ENCODE peak calls at places on chromosomes 2 and 18, in seven cellular contexts. T is pancreas, P is left lung, X is stomach, V is mammary epithelial cell, L is Panc1, G is neuronal stem cell. E is an unnamed sample.
A peak's percentile ranks its signal among the peaks of the same experiment; 100 is the strongest.

GRCh38 chr2:160367887-160368286 is 125.7 kb downstream of the RBMS1 start:
- DNase-seq in T (no peak), P (no peak), X (no peak), V (peak; percentile 77), L (no peak), G (no peak), E (no peak)

GRCh38 chr18:1053654-1054315 is 149.1 kb downstream of the ADCYAP1 start:
- DNase-seq in T (no peak), P (no peak), X (no peak), V (no peak), L (no peak), G (no peak), E (no peak)

GRCh38 chr2:33091541-33092123 is 144.9 kb downstream of the LTBP1 start:
- DNase-seq in T (no peak), P (no peak), X (no peak), V (no peak), L (no peak), G (no peak), E (no peak)

GRCh38 chr2:190809876-190810525 is 70.6 kb upstream of the GLS start:
- DNase-seq in T (no peak), P (no peak), X (no peak), V (peak; percentile 86), L (no peak), G (no peak), E (no peak)

GRCh38 chr2:63009490-63009889 is 41.1 kb upstream of the OTX1 start:
- DNase-seq in T (no peak), P (no peak), X (no peak), V (no peak), L (no peak), G (no peak), E (no peak)

GRCh38 chr2:54983345-54984235 is 66.7 kb downstream of the RTN4 start:
- DNase-seq in T (no peak), P (no peak), X (no peak), V (peak; percentile 83), L (peak; percentile 33), G (no peak), E (no peak)

GRCh38 chr18:32930695-32931301 is 158.0 kb upstream of the KLHL14 start:
- DNase-seq in T (no peak), P (no peak), X (no peak), V (peak; percentile 27), L (no peak), G (peak; percentile 9), E (no peak)

GRCh38 chr18:50428531-50429206 is 53.8 kb downstream of the SKA1 start:
- DNase-seq in T (no peak), P (no peak), X (no peak), V (no peak), L (no peak), G (no peak), E (no peak)

GRCh38 chr2:54568876-54569298 is 112.8 kb downstream of the SPTBN1 start:
- DNase-seq in T (peak; percentile 64), P (no peak), X (peak; percentile 73), V (no peak), L (no peak), G (no peak), E (no peak)

GRCh38 chr2:142868281-142868762 is 9.1 kb upstream of the KYNU start:
- DNase-seq in T (no peak), P (peak; percentile 83), X (peak; percentile 77), V (peak; percentile 98), L (no peak), G (no peak), E (peak; percentile 42)

GRCh38 chr2:36912692-36913091 is 53.6 kb downstream of the STRN start:
- DNase-seq in T (no peak), P (no peak), X (no peak), V (no peak), L (no peak), G (no peak), E (no peak)

GRCh38 chr2:25259744-25260124 is 82.0 kb downstream of the DNMT3A start:
- DNase-seq in T (no peak), P (no peak), X (no peak), V (no peak), L (no peak), G (no peak), E (no peak)

GRCh38 chr2:180495606-180496005 is 484.8 kb upstream of the UBE2E3 start:
- DNase-seq in T (no peak), P (no peak), X (no peak), V (no peak), L (no peak), G (no peak), E (no peak)

GRCh38 chr2:149989447-149990063 is 402.0 kb upstream of the MMADHC start:
- DNase-seq in T (peak; percentile 27), P (no peak), X (peak; percentile 55), V (peak; percentile 72), L (peak; percentile 58), G (no peak), E (no peak)
- H3K27ac ChIP-seq in T (no peak overlapping the region), P (no peak overlapping the region), X (peak overlapping the region; percentile 50), V (peak overlapping the region; percentile 59), L (peak overlapping the region; percentile 79), G (no peak overlapping the region), E (no peak overlapping the region)

GRCh38 chr2:170975127-170975942 is 46.3 kb downstream of the GORASP2 start:
- DNase-seq in T (no peak), P (no peak), X (no peak), V (no peak), L (no peak), G (no peak), E (no peak)

GRCh38 chr2:170973492-170974303 is 44.6 kb downstream of the GORASP2 start:
- DNase-seq in T (peak; percentile 85), P (peak; percentile 82), X (peak; percentile 93), V (peak; percentile 9), L (peak; percentile 47), G (peak; percentile 79), E (peak; percentile 85)

GRCh38 chr2:170974304-170974993 is 45.4 kb downstream of the GORASP2 start:
- DNase-seq in T (no peak), P (no peak), X (peak; percentile 31), V (no peak), L (no peak), G (no peak), E (no peak)

GRCh38 chr2:170973225-170973491 is 44.1 kb downstream of the GORASP2 start:
- DNase-seq in T (no peak), P (no peak), X (no peak), V (peak; percentile 76), L (no peak), G (no peak), E (no peak)

DNA sequence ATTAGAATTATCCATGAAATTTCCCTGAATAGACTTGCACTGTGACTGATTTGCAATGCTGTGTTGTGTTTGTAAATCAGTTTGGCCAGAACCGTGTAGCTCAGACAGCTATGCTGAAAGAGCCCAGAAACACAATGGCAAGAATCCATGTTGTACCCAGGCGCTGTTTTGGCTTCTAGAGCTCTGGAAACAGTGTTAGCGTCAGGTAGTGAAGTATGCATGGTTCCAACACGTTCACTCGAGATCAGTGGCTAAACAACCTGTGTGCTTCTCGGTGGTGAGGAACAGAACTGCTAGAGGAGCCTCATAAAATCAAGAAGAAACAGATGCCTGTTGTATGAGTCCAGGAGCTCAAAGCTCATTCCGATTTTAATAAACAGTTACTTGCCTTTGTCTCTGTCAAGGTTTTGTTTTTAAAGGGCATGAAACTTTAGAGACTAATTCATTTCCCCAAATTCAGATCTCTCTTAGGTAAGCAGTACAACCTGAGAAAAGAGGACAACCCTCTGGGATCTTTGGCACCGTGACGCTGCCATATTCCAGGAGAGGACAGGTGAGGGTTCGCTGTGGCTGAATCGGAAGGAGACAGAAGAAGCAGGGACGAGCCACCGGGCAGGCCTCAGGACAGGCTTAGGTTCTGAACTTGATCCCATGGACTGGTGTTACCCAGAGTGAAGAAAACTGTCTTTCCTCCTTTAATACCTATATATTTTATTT is 43.6 kb downstream of the GORASP2 start:
- DNase-seq in T (no peak), P (no peak), X (no peak), V (no peak), L (no peak), G (no peak), E (no peak)
- H3K4me3 ChIP-seq in T (peak overlapping the region; percentile 59), P (peak overlapping the region; percentile 55), X (peak overlapping the region; percentile 83), V (peak overlapping the region; percentile 40), L (peak overlapping the region; percentile 84), G (no peak overlapping the region), E (peak overlapping the region; percentile 79)

DNA sequence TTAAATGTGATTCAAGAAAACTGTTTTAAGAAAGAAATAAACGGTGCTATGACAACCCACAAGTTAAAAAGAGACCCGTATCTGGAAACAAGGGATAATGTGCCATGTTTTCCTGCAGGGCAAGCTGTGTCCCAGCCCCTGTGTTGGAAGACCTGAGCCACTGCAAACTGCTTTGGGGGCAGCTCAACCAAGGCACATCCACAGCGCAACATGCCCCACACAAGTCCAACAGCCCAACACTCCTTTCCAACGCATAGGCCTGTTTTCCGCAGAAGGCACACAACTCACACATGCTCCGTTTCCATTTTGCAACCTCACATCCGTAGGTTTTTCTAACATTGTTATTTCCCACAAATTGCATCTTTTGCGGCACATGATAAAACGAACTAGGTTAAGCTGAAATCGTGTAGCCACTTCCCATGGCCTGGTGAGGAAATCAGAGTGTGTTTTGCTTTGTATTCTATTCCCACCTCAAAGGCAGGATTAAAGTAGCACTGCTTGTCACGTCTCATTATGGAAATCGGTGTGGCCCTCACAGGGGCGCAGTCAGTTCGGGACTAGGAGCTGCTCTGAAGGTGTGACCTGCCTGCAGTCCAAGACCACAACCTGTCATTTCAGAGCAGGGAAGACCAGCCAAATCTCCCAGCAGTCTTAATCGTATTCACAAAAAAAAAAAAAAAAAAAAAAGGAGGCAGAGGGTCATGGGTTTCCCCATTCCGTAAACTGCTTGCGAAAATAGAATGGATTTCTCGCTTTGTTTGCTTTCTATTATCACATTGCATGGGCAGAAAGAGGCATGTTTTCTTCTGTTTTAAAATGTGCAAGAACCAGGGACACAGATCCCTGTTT is 50.6 kb upstream of the ZNF516 start:
- DNase-seq in T (no peak), P (no peak), X (no peak), V (no peak), L (no peak), G (no peak), E (no peak)
- H3K27ac ChIP-seq in T (no peak overlapping the region), P (peak overlapping the region; percentile 82), X (no peak overlapping the region), V (no peak overlapping the region), L (no peak overlapping the region), G (no peak overlapping the region), E (no peak overlapping the region)

GRCh38 chr2:137964066-137964858 is at the start of gene HNMT:
- DNase-seq in T (peak; percentile 25), P (peak; percentile 38), X (peak; percentile 58), V (peak; percentile 38), L (no peak), G (peak; percentile 33), E (peak; percentile 27)

GRCh38 chr2:137964859-137965459 is 686 bp downstream of the HNMT start:
- DNase-seq in T (no peak), P (no peak), X (no peak), V (no peak), L (no peak), G (no peak), E (no peak)

GRCh38 chr2:137963535-137964065 is 673 bp upstream of the HNMT start:
- DNase-seq in T (no peak), P (no peak), X (no peak), V (no peak), L (no peak), G (no peak), E (no peak)

GRCh38 chr2:137967042-137967441 is 2.8 kb downstream of the HNMT start:
- DNase-seq in T (no peak), P (no peak), X (no peak), V (no peak), L (no peak), G (no peak), E (no peak)

DNA sequence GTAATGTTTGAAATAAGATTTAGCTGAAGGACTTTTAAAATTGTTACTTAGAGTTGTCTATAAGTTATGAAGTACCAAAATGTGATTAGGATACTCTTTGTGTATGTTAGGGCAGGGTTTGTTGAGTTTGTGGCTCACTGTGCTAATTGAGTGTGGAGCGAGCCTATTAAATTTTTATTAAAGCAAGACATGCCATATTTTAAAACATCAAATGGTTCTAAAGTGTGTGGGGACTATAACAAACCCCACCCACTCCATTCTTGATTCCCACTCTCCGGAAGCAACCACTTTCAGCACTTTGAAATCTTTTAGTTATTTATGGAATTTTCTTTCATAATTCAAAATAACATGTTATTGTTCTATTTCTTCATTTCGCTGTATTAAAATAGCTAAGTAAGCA is 1.8 kb downstream of the HNMT start:
- DNase-seq in T (no peak), P (no peak), X (no peak), V (no peak), L (no peak), G (no peak), E (no peak)
- H3K4me3 ChIP-seq in T (no peak overlapping the region), P (peak overlapping the region; percentile 43), X (peak overlapping the region; percentile 1), V (no peak overlapping the region), L (peak overlapping the region; percentile 24), G (no peak overlapping the region), E (peak overlapping the region; percentile 63)